ENCODE peak calls at places on chromosomes 11 and 22, in four cellular contexts. F is neuronal stem cell, L is H9, A is mesendoderm. K is an unnamed sample.

GRCh38 chr11:65899356-65900124 is 648 bp downstream of the FOSL1 start:
- DNase-seq in F (no peak), A (peak; percentile 71), L (peak; percentile 67), K (peak; percentile 81)

GRCh38 chr11:103624708-103625623 is 411.5 kb upstream of the DDI1 start:
- DNase-seq in L (no peak), F (no peak), A (peak; percentile 93), K (peak; percentile 98)

GRCh38 chr22:44247346-44247745 is 65.4 kb downstream of the SHISAL1 start:
- DNase-seq in F (no peak), L (no peak), A (no peak), K (no peak)

GRCh38 chr11:117759305-117759704 is 37.7 kb downstream of the DSCAML1 start:
- DNase-seq in L (peak; percentile 61), A (no peak), F (no peak), K (no peak)

GRCh38 chr11:116830184-116830912 is 641 bp downstream of the APOC3 start:
- DNase-seq in F (no peak), A (no peak), L (no peak), K (no peak)

GRCh38 chr11:121389651-121390050 is 62.5 kb upstream of the SORL1 start:
- DNase-seq in A (peak; percentile 32), L (peak; percentile 34), F (peak; percentile 43), K (no peak)

GRCh38 chr11:44726278-44727113 is at the start of gene TSPAN18:
- DNase-seq in F (peak; percentile 72), A (peak; percentile 94), L (peak; percentile 85), K (no peak)

GRCh38 chr11:30666817-30667216 is 80.7 kb upstream of the MPPED2 start:
- DNase-seq in L (no peak), F (no peak), A (no peak), K (no peak)

GRCh38 chr22:23751441-23751996 is 607 bp upstream of the ZNF70 start:
- DNase-seq in F (no peak), L (peak; percentile 60), A (peak; percentile 56), K (no peak)

GRCh38 chr22:30206964-30207363 is 39.6 kb downstream of the LIF start:
- DNase-seq in F (peak; percentile 51), A (peak; percentile 88), L (peak; percentile 55), K (peak; percentile 99)

GRCh38 chr22:38110863-38111852 is 674 bp upstream of the BAIAP2L2 start:
- DNase-seq in A (no peak), L (peak; percentile 68), F (no peak), K (no peak)

GRCh38 chr11:18737642-18738041 is 11.7 kb upstream of the IGSF22 start:
- DNase-seq in F (no peak), A (no peak), L (no peak), K (no peak)

GRCh38 chr11:13635290-13635689 is 33.2 kb upstream of the FAR1 start:
- DNase-seq in A (peak; percentile 32), F (no peak), L (no peak), K (no peak)

GRCh38 chr11:16792426-16792825 is 54.0 kb downstream of the C11orf58 start:
- DNase-seq in F (no peak), A (no peak), L (no peak), K (no peak)

GRCh38 chr11:119027561-119028345 is 2.9 kb downstream of the SLC37A4 start:
- DNase-seq in L (no peak), A (no peak), F (no peak), K (no peak)
- H2BK15ac ChIP-seq in L (no peak overlapping the region), A (no peak overlapping the region), F (no peak overlapping the region), K (no peak overlapping the region)

DNA sequence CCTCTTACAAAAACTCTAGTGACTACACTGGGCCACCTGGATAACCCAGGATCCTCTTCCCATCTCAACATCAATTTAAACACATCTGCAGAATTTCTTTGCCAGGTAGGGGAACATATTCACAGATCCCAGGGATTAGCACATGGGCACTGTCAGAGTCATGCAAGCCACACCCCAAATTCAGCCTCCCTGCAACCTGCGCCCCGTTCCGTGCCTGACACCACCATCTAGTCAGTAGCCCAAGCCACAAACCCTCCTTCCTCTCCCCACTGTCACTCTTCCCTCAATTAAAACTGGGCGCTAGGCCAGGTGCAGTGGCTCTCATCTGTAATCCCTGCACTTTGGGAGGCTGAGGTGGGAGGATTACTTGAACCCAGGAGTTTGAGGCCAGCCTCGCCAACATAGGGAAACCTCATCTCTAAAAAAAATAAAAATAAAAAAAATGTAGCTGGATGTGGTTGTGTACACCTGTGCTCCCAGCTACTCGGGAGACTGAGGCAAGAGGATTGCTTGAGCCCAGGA is 6.4 kb downstream of the FADD start:
- DNase-seq in F (no peak), A (no peak), L (no peak), K (no peak)
- H2BK15ac ChIP-seq in F (no peak overlapping the region), A (no peak overlapping the region), L (no peak overlapping the region), K (no peak overlapping the region)

GRCh38 chr11:46302866-46303265 is 25.4 kb downstream of the CREB3L1 start:
- DNase-seq in F (no peak), A (no peak), L (no peak), K (no peak)

GRCh38 chr11:46298699-46299424 is 21.4 kb downstream of the CREB3L1 start:
- DNase-seq in L (no peak), F (no peak), A (no peak), K (peak; percentile 93)

GRCh38 chr11:46296520-46297448 is 19.3 kb downstream of the CREB3L1 start:
- DNase-seq in F (peak; percentile 74), L (peak; percentile 97), A (peak; percentile 99), K (peak; percentile 98)

GRCh38 chr11:46299425-46300067 is 22.1 kb downstream of the CREB3L1 start:
- DNase-seq in L (no peak), F (no peak), A (no peak), K (peak; percentile 61)

GRCh38 chr11:46300270-46300669 is 22.8 kb downstream of the CREB3L1 start:
- DNase-seq in L (no peak), A (no peak), F (no peak), K (no peak)
- H2BK15ac ChIP-seq in L (no peak overlapping the region), A (no peak overlapping the region), F (no peak overlapping the region), K (no peak overlapping the region)

GRCh38 chr22:48210812-48211211 is 1448.4 kb downstream of the TBC1D22A start:
- DNase-seq in F (no peak), L (no peak), A (no peak), K (no peak)
- H2BK15ac ChIP-seq in F (no peak overlapping the region), L (no peak overlapping the region), A (no peak overlapping the region), K (no peak overlapping the region)